ENCODE peak calls at places on chromosomes 11 and 22, in ten cellular contexts. One of them, this sample, is unnamed.

GRCh38 chr22:35452351-35452781 is 52.4 kb downstream of the MCM5 start:
- DNase-seq in A549: no peak
- DNase-seq in progenitor cell of endocrine pancreas: no peak
- DNase-seq in substantia nigra: no peak
- DNase-seq in activated CD4-positive, alpha-beta T cell treated with anti-CD3 and anti-CD28 coated beads, Interleukin-2, amount 50 U/mL, for 1 hour: no peak
- DNase-seq in Calu3: no peak
- DNase-seq in CD8-positive, alpha-beta T cell: no peak
- DNase-seq in PC-3: no peak
- DNase-seq in Right ventricle myocardium inferior: no peak
- DNase-seq in EH: no peak
- DNase-seq in this sample: no peak

GRCh38 chr22:25066861-25067435 is 114.4 kb downstream of the KIAA1671 start:
- DNase-seq in A549: no peak
- DNase-seq in progenitor cell of endocrine pancreas: no peak
- DNase-seq in substantia nigra: no peak
- DNase-seq in activated CD4-positive, alpha-beta T cell treated with anti-CD3 and anti-CD28 coated beads, Interleukin-2, amount 50 U/mL, for 1 hour: no peak
- DNase-seq in Calu3: no peak
- DNase-seq in CD8-positive, alpha-beta T cell: no peak
- DNase-seq in PC-3: no peak
- DNase-seq in Right ventricle myocardium inferior: no peak
- DNase-seq in EH: no peak
- DNase-seq in this sample: no peak

GRCh38 chr11:20207781-20208621 is 47.7 kb upstream of the DBX1 start:
- DNase-seq in A549: no peak
- DNase-seq in progenitor cell of endocrine pancreas: no peak
- DNase-seq in substantia nigra: no peak
- DNase-seq in activated CD4-positive, alpha-beta T cell treated with anti-CD3 and anti-CD28 coated beads, Interleukin-2, amount 50 U/mL, for 1 hour: no peak
- DNase-seq in Calu3: no peak
- DNase-seq in CD8-positive, alpha-beta T cell: no peak
- DNase-seq in PC-3: no peak
- DNase-seq in Right ventricle myocardium inferior: no peak
- DNase-seq in EH: no peak
- DNase-seq in this sample: no peak

GRCh38 chr22:43077121-43077877 is 11.9 kb downstream of the TTLL1 start:
- DNase-seq in A549: no peak
- DNase-seq in progenitor cell of endocrine pancreas: no peak
- DNase-seq in substantia nigra: peak; percentile 19
- DNase-seq in activated CD4-positive, alpha-beta T cell treated with anti-CD3 and anti-CD28 coated beads, Interleukin-2, amount 50 U/mL, for 1 hour: no peak
- DNase-seq in Calu3: no peak
- DNase-seq in CD8-positive, alpha-beta T cell: no peak
- DNase-seq in PC-3: no peak
- DNase-seq in Right ventricle myocardium inferior: no peak
- DNase-seq in EH: no peak
- DNase-seq in this sample: no peak

GRCh38 chr22:37259540-37260029 is 15.5 kb upstream of the RAC2 start:
- DNase-seq in A549: peak; percentile 44
- DNase-seq in progenitor cell of endocrine pancreas: no peak
- DNase-seq in substantia nigra: no peak
- DNase-seq in activated CD4-positive, alpha-beta T cell treated with anti-CD3 and anti-CD28 coated beads, Interleukin-2, amount 50 U/mL, for 1 hour: peak; percentile 13
- DNase-seq in Calu3: no peak
- DNase-seq in CD8-positive, alpha-beta T cell: no peak
- DNase-seq in PC-3: peak; percentile 63
- DNase-seq in Right ventricle myocardium inferior: no peak
- DNase-seq in EH: peak; percentile 59
- DNase-seq in this sample: peak; percentile 18

GRCh38 chr11:111911563-111912401 is at the start of gene CRYAB:
- DNase-seq in A549: no peak
- DNase-seq in progenitor cell of endocrine pancreas: no peak
- DNase-seq in substantia nigra: peak; percentile 83
- DNase-seq in activated CD4-positive, alpha-beta T cell treated with anti-CD3 and anti-CD28 coated beads, Interleukin-2, amount 50 U/mL, for 1 hour: no peak
- DNase-seq in Calu3: no peak
- DNase-seq in CD8-positive, alpha-beta T cell: no peak
- DNase-seq in PC-3: peak; percentile 61
- DNase-seq in Right ventricle myocardium inferior: peak; percentile 91
- DNase-seq in EH: peak; percentile 100
- DNase-seq in this sample: peak; percentile 71

GRCh38 chr22:44383652-44384562 is 71.2 kb upstream of the SHISAL1 start:
- DNase-seq in A549: no peak
- DNase-seq in progenitor cell of endocrine pancreas: no peak
- DNase-seq in substantia nigra: no peak
- DNase-seq in activated CD4-positive, alpha-beta T cell treated with anti-CD3 and anti-CD28 coated beads, Interleukin-2, amount 50 U/mL, for 1 hour: no peak
- DNase-seq in Calu3: no peak
- DNase-seq in CD8-positive, alpha-beta T cell: no peak
- DNase-seq in PC-3: no peak
- DNase-seq in Right ventricle myocardium inferior: no peak
- DNase-seq in EH: no peak
- DNase-seq in this sample: no peak

GRCh38 chr11:7520981-7521487 is 7.2 kb downstream of the PPFIBP2 start:
- DNase-seq in A549: no peak
- DNase-seq in progenitor cell of endocrine pancreas: no peak
- DNase-seq in substantia nigra: no peak
- DNase-seq in activated CD4-positive, alpha-beta T cell treated with anti-CD3 and anti-CD28 coated beads, Interleukin-2, amount 50 U/mL, for 1 hour: no peak
- DNase-seq in Calu3: no peak
- DNase-seq in CD8-positive, alpha-beta T cell: no peak
- DNase-seq in PC-3: no peak
- DNase-seq in Right ventricle myocardium inferior: no peak
- DNase-seq in EH: no peak
- DNase-seq in this sample: no peak

GRCh38 chr11:47271328-47271727 is 1.4 kb downstream of the MADD start:
- DNase-seq in A549: no peak
- DNase-seq in progenitor cell of endocrine pancreas: no peak
- DNase-seq in substantia nigra: no peak
- DNase-seq in activated CD4-positive, alpha-beta T cell treated with anti-CD3 and anti-CD28 coated beads, Interleukin-2, amount 50 U/mL, for 1 hour: no peak
- DNase-seq in Calu3: no peak
- DNase-seq in CD8-positive, alpha-beta T cell: no peak
- DNase-seq in PC-3: no peak
- DNase-seq in Right ventricle myocardium inferior: no peak
- DNase-seq in EH: no peak
- DNase-seq in this sample: no peak

GRCh38 chr11:10526974-10527918 is 13.7 kb downstream of the RNF141 start:
- DNase-seq in A549: no peak
- DNase-seq in progenitor cell of endocrine pancreas: no peak
- DNase-seq in substantia nigra: no peak
- DNase-seq in activated CD4-positive, alpha-beta T cell treated with anti-CD3 and anti-CD28 coated beads, Interleukin-2, amount 50 U/mL, for 1 hour: no peak
- DNase-seq in Calu3: peak; percentile 6
- DNase-seq in CD8-positive, alpha-beta T cell: no peak
- DNase-seq in PC-3: peak; percentile 81
- DNase-seq in Right ventricle myocardium inferior: no peak
- DNase-seq in EH: peak; percentile 48
- DNase-seq in this sample: peak; percentile 59

GRCh38 chr11:128290106-128290840 is 297.1 kb downstream of the ETS1 start:
- DNase-seq in A549: peak; percentile 55
- DNase-seq in progenitor cell of endocrine pancreas: peak; percentile 23
- DNase-seq in substantia nigra: peak; percentile 4
- DNase-seq in activated CD4-positive, alpha-beta T cell treated with anti-CD3 and anti-CD28 coated beads, Interleukin-2, amount 50 U/mL, for 1 hour: peak; percentile 63
- DNase-seq in Calu3: peak; percentile 58
- DNase-seq in CD8-positive, alpha-beta T cell: peak; percentile 48
- DNase-seq in PC-3: peak; percentile 94
- DNase-seq in Right ventricle myocardium inferior: no peak
- DNase-seq in EH: peak; percentile 90
- DNase-seq in this sample: peak; percentile 85

GRCh38 chr11:118216621-118217526 is 7.9 kb downstream of the JAML start:
- DNase-seq in A549: no peak
- DNase-seq in progenitor cell of endocrine pancreas: no peak
- DNase-seq in substantia nigra: no peak
- DNase-seq in activated CD4-positive, alpha-beta T cell treated with anti-CD3 and anti-CD28 coated beads, Interleukin-2, amount 50 U/mL, for 1 hour: peak; percentile 38
- DNase-seq in Calu3: no peak
- DNase-seq in CD8-positive, alpha-beta T cell: no peak
- DNase-seq in PC-3: no peak
- DNase-seq in Right ventricle myocardium inferior: no peak
- DNase-seq in EH: no peak
- DNase-seq in this sample: no peak

GRCh38 chr11:126586303-126586627 is 230.8 kb downstream of the ST3GAL4 start:
- DNase-seq in A549: no peak
- DNase-seq in progenitor cell of endocrine pancreas: no peak
- DNase-seq in substantia nigra: no peak
- DNase-seq in activated CD4-positive, alpha-beta T cell treated with anti-CD3 and anti-CD28 coated beads, Interleukin-2, amount 50 U/mL, for 1 hour: no peak
- DNase-seq in Calu3: no peak
- DNase-seq in CD8-positive, alpha-beta T cell: no peak
- DNase-seq in PC-3: no peak
- DNase-seq in Right ventricle myocardium inferior: no peak
- DNase-seq in EH: no peak
- DNase-seq in this sample: no peak

GRCh38 chr22:24760708-24761306 is 13.7 kb downstream of the PIWIL3 start:
- DNase-seq in A549: no peak
- DNase-seq in progenitor cell of endocrine pancreas: no peak
- DNase-seq in substantia nigra: no peak
- DNase-seq in activated CD4-positive, alpha-beta T cell treated with anti-CD3 and anti-CD28 coated beads, Interleukin-2, amount 50 U/mL, for 1 hour: no peak
- DNase-seq in Calu3: no peak
- DNase-seq in CD8-positive, alpha-beta T cell: no peak
- DNase-seq in PC-3: no peak
- DNase-seq in Right ventricle myocardium inferior: no peak
- DNase-seq in EH: peak; percentile 2
- DNase-seq in this sample: no peak

GRCh38 chr11:78807351-78807750 is 232.7 kb upstream of the NARS2 start:
- DNase-seq in A549: no peak
- DNase-seq in progenitor cell of endocrine pancreas: no peak
- DNase-seq in substantia nigra: no peak
- DNase-seq in activated CD4-positive, alpha-beta T cell treated with anti-CD3 and anti-CD28 coated beads, Interleukin-2, amount 50 U/mL, for 1 hour: no peak
- DNase-seq in Calu3: no peak
- DNase-seq in CD8-positive, alpha-beta T cell: no peak
- DNase-seq in PC-3: no peak
- DNase-seq in Right ventricle myocardium inferior: no peak
- DNase-seq in EH: no peak
- DNase-seq in this sample: no peak

GRCh38 chr22:41777749-41778395 is 22.6 kb upstream of the CCDC134 start:
- DNase-seq in A549: no peak
- DNase-seq in progenitor cell of endocrine pancreas: no peak
- DNase-seq in substantia nigra: no peak
- DNase-seq in activated CD4-positive, alpha-beta T cell treated with anti-CD3 and anti-CD28 coated beads, Interleukin-2, amount 50 U/mL, for 1 hour: no peak
- DNase-seq in Calu3: no peak
- DNase-seq in CD8-positive, alpha-beta T cell: no peak
- DNase-seq in PC-3: no peak
- DNase-seq in Right ventricle myocardium inferior: no peak
- DNase-seq in EH: no peak
- DNase-seq in this sample: no peak

GRCh38 chr11:73226297-73227006 is 8.4 kb downstream of the P2RY2 start:
- DNase-seq in A549: no peak
- DNase-seq in progenitor cell of endocrine pancreas: no peak
- DNase-seq in substantia nigra: no peak
- DNase-seq in activated CD4-positive, alpha-beta T cell treated with anti-CD3 and anti-CD28 coated beads, Interleukin-2, amount 50 U/mL, for 1 hour: no peak
- DNase-seq in Calu3: no peak
- DNase-seq in CD8-positive, alpha-beta T cell: no peak
- DNase-seq in PC-3: no peak
- DNase-seq in Right ventricle myocardium inferior: no peak
- DNase-seq in EH: no peak
- DNase-seq in this sample: no peak

GRCh38 chr11:60125962-60126585 is 37.6 kb downstream of the MS4A2 start:
- DNase-seq in A549: no peak
- DNase-seq in progenitor cell of endocrine pancreas: no peak
- DNase-seq in substantia nigra: no peak
- DNase-seq in activated CD4-positive, alpha-beta T cell treated with anti-CD3 and anti-CD28 coated beads, Interleukin-2, amount 50 U/mL, for 1 hour: no peak
- DNase-seq in Calu3: peak; percentile 40
- DNase-seq in CD8-positive, alpha-beta T cell: no peak
- DNase-seq in PC-3: peak; percentile 98
- DNase-seq in Right ventricle myocardium inferior: no peak
- DNase-seq in EH: no peak
- DNase-seq in this sample: peak; percentile 34

GRCh38 chr11:103824116-103824515 is 212.3 kb upstream of the DDI1 start:
- DNase-seq in A549: no peak
- DNase-seq in progenitor cell of endocrine pancreas: no peak
- DNase-seq in substantia nigra: no peak
- DNase-seq in activated CD4-positive, alpha-beta T cell treated with anti-CD3 and anti-CD28 coated beads, Interleukin-2, amount 50 U/mL, for 1 hour: no peak
- DNase-seq in Calu3: no peak
- DNase-seq in CD8-positive, alpha-beta T cell: no peak
- DNase-seq in PC-3: no peak
- DNase-seq in Right ventricle myocardium inferior: no peak
- DNase-seq in EH: no peak
- DNase-seq in this sample: no peak

GRCh38 chr22:47376901-47377520 is 614.6 kb downstream of the TBC1D22A start:
- DNase-seq in A549: no peak
- DNase-seq in progenitor cell of endocrine pancreas: no peak
- DNase-seq in substantia nigra: no peak
- DNase-seq in activated CD4-positive, alpha-beta T cell treated with anti-CD3 and anti-CD28 coated beads, Interleukin-2, amount 50 U/mL, for 1 hour: no peak
- DNase-seq in Calu3: no peak
- DNase-seq in CD8-positive, alpha-beta T cell: no peak
- DNase-seq in PC-3: no peak
- DNase-seq in Right ventricle myocardium inferior: no peak
- DNase-seq in EH: no peak
- DNase-seq in this sample: no peak

GRCh38 chr22:49548356-49549202 is 279.1 kb downstream of the BRD1 start:
- DNase-seq in A549: no peak
- DNase-seq in progenitor cell of endocrine pancreas: no peak
- DNase-seq in substantia nigra: no peak
- DNase-seq in activated CD4-positive, alpha-beta T cell treated with anti-CD3 and anti-CD28 coated beads, Interleukin-2, amount 50 U/mL, for 1 hour: no peak
- DNase-seq in Calu3: peak; percentile 57
- DNase-seq in CD8-positive, alpha-beta T cell: no peak
- DNase-seq in PC-3: peak; percentile 32
- DNase-seq in Right ventricle myocardium inferior: no peak
- DNase-seq in EH: no peak
- DNase-seq in this sample: no peak

GRCh38 chr11:113991170-113991569 is 16.3 kb downstream of the HTR3A start:
- DNase-seq in A549: no peak
- DNase-seq in progenitor cell of endocrine pancreas: peak; percentile 63
- DNase-seq in substantia nigra: no peak
- DNase-seq in activated CD4-positive, alpha-beta T cell treated with anti-CD3 and anti-CD28 coated beads, Interleukin-2, amount 50 U/mL, for 1 hour: no peak
- DNase-seq in Calu3: peak; percentile 6
- DNase-seq in CD8-positive, alpha-beta T cell: no peak
- DNase-seq in PC-3: peak; percentile 46
- DNase-seq in Right ventricle myocardium inferior: no peak
- DNase-seq in EH: peak; percentile 43
- DNase-seq in this sample: peak; percentile 51

This sample was measured in RWPE1.